ENCODE peak calls at places on chromosome 1, in four cellular contexts. U is cardiac muscle cell, Y is GM12865, T is stomach. D is an unnamed sample.

GRCh38 chr1:199020046-199020445 is 381.2 kb downstream of the PTPRC start:
- DNase-seq in U (no peak), Y (no peak), T (no peak), D (no peak)

GRCh38 chr1:160451119-160451858 is 50.9 kb downstream of the VANGL2 start:
- DNase-seq in T (no peak), Y (peak), U (no peak), D (no peak)

GRCh38 chr1:231557898-231558710 is 29.6 kb downstream of the TSNAX start:
- DNase-seq in U (no peak), Y (no peak), T (no peak), D (no peak)

GRCh38 chr1:21139601-21140000 is 37.1 kb downstream of the EIF4G3 start:
- DNase-seq in Y (no peak), T (no peak), U (peak), D (no peak)

GRCh38 chr1:53807916-53808315 is 30.2 kb downstream of the NDC1 start:
- DNase-seq in T (no peak), U (no peak), Y (no peak), D (no peak)

GRCh38 chr1:102742426-102742825 is 365.9 kb downstream of the COL11A1 start:
- DNase-seq in T (no peak), U (no peak), Y (no peak), D (no peak)

GRCh38 chr1:229397762-229398161 is 36.1 kb downstream of the ACTA1 start:
- DNase-seq in U (no peak), Y (no peak), T (no peak), D (no peak)

GRCh38 chr1:11523746-11524464 is 45.0 kb downstream of the DISP3 start:
- DNase-seq in U (no peak), T (no peak), Y (no peak), D (no peak)

GRCh38 chr1:230215049-230215448 is 148.0 kb downstream of the GALNT2 start:
- DNase-seq in U (peak), Y (no peak), T (peak), D (no peak)

GRCh38 chr1:21752186-21752585 is 30.8 kb downstream of the USP48 start:
- DNase-seq in Y (no peak), T (no peak), U (no peak), D (no peak)

GRCh38 chr1:246836647-246837046 is 95.1 kb downstream of the AHCTF1 start:
- DNase-seq in U (peak), Y (no peak), T (no peak), D (no peak)

GRCh38 chr1:74908131-74908530 is 175.2 kb downstream of the TYW3 start:
- DNase-seq in T (no peak), U (no peak), Y (no peak), D (no peak)

DNA sequence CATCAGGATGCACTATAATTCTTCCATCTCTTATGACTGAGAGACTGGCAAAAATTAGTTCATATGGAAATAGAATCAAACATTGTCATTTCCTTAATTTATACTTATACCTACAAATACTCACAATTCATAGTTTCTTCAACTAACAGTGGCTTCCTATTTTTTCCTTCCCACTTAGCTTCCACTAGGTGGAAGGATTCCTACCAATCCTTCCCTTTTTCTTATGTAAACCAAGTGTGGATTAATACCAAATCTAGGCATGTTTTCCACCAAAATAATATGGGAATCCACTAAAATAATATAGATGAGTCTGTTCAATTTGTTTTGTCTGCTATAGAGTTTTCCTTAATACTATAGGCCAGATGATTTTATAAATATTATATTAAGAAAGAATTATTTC is 1537.1 kb downstream of the PLA2G4A start:
- DNase-seq in T (no peak), U (no peak), Y (no peak), D (no peak)
- TF ChIP-seq CTCF in T (no peak), U (no peak), Y (no peak), D (no peak)

DNA sequence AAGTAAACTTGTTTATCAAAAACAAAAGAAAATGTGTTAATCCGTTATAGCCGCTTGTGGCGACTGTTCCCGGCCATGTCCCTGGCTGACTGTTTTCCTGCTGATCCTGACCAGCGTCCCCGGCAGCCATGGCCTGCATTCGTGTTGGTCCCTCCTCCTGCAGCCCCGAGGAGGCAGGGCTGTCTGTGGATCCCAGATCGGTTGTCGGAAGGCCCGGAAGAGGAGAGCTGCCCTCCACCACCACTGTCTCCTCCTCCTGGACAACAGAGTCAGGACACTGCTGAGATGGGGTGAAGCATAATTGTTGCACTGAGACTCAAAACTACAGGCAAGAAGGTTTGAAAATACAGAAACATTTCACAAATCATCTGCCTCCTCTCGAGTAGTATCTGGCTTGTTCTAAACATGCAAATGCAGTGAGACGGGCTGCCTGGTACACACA is 3.6 kb upstream of the MXRA8 start:
- DNase-seq in T (no peak), U (peak), Y (no peak), D (peak)
- TF ChIP-seq CTCF in T (no peak), U (peak), Y (no peak), D (no peak)

GRCh38 chr1:194935864-194936263 is 1672.4 kb downstream of the KCNT2 start:
- DNase-seq in T (no peak), U (no peak), Y (no peak), D (no peak)
- TF ChIP-seq CTCF in T (no peak), U (no peak), Y (peak), D (no peak)

GRCh38 chr1:205600085-205600484 is 31.7 kb downstream of the ELK4 start:
- DNase-seq in Y (peak), T (no peak), U (peak), D (no peak)
- TF ChIP-seq CTCF in Y (no peak), T (no peak), U (peak), D (no peak)

GRCh38 chr1:115717541-115717940 is 51.0 kb downstream of the CASQ2 start:
- DNase-seq in U (peak), T (peak), Y (peak), D (peak)
- TF ChIP-seq CTCF in U (peak), T (no peak), Y (peak), D (peak)

GRCh38 chr1:167878372-167879160 is 35.4 kb downstream of the ADCY10 start:
- DNase-seq in T (no peak), U (no peak), Y (peak), D (no peak)
- TF ChIP-seq CTCF in T (no peak), U (no peak), Y (no peak), D (no peak)